ENCODE peak calls at places on chromosomes 16 and 17, in six cellular contexts. F is EH; Y is stimulated activated CD8-positive, alpha-beta memory T cell treated with anti-CD3 and anti-CD28 coated beads, Interleukin-15, amount 100 ng/mL, for 4 hours; M is type B pancreatic cell; J is HCEC 1CT; L is fibroblast of the aortic adventitia. W is an unnamed sample.
A peak's percentile ranks its signal among the peaks of the same experiment; 100 is the strongest.

GRCh38 chr16:56999409-57000270 is 10.3 kb downstream of the NLRC5 start:
- DNase-seq in F (no peak), Y (no peak), M (no peak), J (no peak), L (no peak), W (no peak)

GRCh38 chr17:82661717-82662683 is 13.8 kb upstream of the WDR45B start:
- DNase-seq in F (no peak), Y (no peak), M (no peak), J (no peak), L (no peak), W (no peak)

GRCh38 chr16:19153876-19154275 is 14.2 kb upstream of the SYT17 start:
- DNase-seq in F (peak; percentile 21), Y (no peak), M (no peak), J (no peak), L (peak; percentile 15), W (no peak)

GRCh38 chr17:76548378-76549214 is 8.8 kb downstream of the PRCD start:
- DNase-seq in F (no peak), Y (no peak), M (no peak), J (no peak), L (no peak), W (no peak)

GRCh38 chr16:923184-923583 is 47.6 kb downstream of the LMF1 start:
- DNase-seq in F (no peak), Y (no peak), M (no peak), J (no peak), L (no peak), W (no peak)

GRCh38 chr17:74126179-74126900 is 77.1 kb upstream of the RPL38 start:
- DNase-seq in F (no peak), Y (no peak), M (no peak), J (no peak), L (no peak), W (no peak)

GRCh38 chr17:65797101-65797500 is 235.7 kb upstream of the AXIN2 start:
- DNase-seq in F (no peak), Y (no peak), M (no peak), J (no peak), L (no peak), W (no peak)

GRCh38 chr17:37701424-37702020 is 43.3 kb downstream of the HNF1B start:
- DNase-seq in F (no peak), Y (no peak), M (no peak), J (no peak), L (peak; percentile 24), W (peak; percentile 29)

GRCh38 chr17:37466471-37466870 is 23.2 kb upstream of the DUSP14 start:
- DNase-seq in F (no peak), Y (no peak), M (no peak), J (no peak), L (no peak), W (no peak)

GRCh38 chr16:54577566-54578180 is 291.1 kb upstream of the IRX3 start:
- DNase-seq in F (no peak), Y (no peak), M (no peak), J (no peak), L (no peak), W (no peak)

GRCh38 chr17:82668631-82669099 is 20.4 kb upstream of the WDR45B start:
- DNase-seq in F (peak; percentile 78), Y (no peak), M (no peak), J (no peak), L (peak; percentile 25), W (peak; percentile 68)

GRCh38 chr17:45815752-45816151 is 28.9 kb upstream of the SPPL2C start:
- DNase-seq in F (no peak), Y (no peak), M (no peak), J (no peak), L (no peak), W (no peak)

GRCh38 chr16:64391009-64391663 is 730.7 kb downstream of the CDH11 start:
- DNase-seq in F (peak; percentile 58), Y (no peak), M (no peak), J (peak; percentile 48), L (peak; percentile 61), W (no peak)

GRCh38 chr17:36937001-36937960 is at the start of gene LHX1:
- DNase-seq in F (no peak), Y (no peak), M (no peak), J (no peak), L (no peak), W (no peak)

GRCh38 chr17:31286587-31286986 is 10.5 kb downstream of the OMG start:
- DNase-seq in F (no peak), Y (no peak), M (no peak), J (no peak), L (no peak), W (no peak)

GRCh38 chr16:67936124-67936875 is at the start of gene PSMB10:
- DNase-seq in F (peak; percentile 86), Y (no peak), M (no peak), J (peak; percentile 60), L (peak; percentile 73), W (no peak)

GRCh38 chr17:8965394-8966168 is at the start of gene PIK3R5:
- DNase-seq in F (no peak), Y (peak; percentile 73), M (no peak), J (no peak), L (no peak), W (peak; percentile 93)

GRCh38 chr17:40846515-40847155 is 20.4 kb downstream of the KRT12 start:
- DNase-seq in F (peak; percentile 22), Y (no peak), M (no peak), J (peak; percentile 10), L (no peak), W (no peak)

GRCh38 chr17:82216301-82217119 is 3.9 kb upstream of the CCDC57 start:
- DNase-seq in F (peak; percentile 89), Y (no peak), M (no peak), J (peak; percentile 86), L (peak; percentile 87), W (peak; percentile 96)

GRCh38 chr17:31364012-31364411 is 27.5 kb upstream of the RAB11FIP4 start:
- DNase-seq in F (no peak), Y (no peak), M (no peak), J (no peak), L (no peak), W (no peak)

GRCh38 chr17:66518677-66519076 is 216.3 kb downstream of the PRKCA start:
- DNase-seq in F (no peak), Y (no peak), M (no peak), J (no peak), L (no peak), W (no peak)

GRCh38 chr17:7016406-7016805 is 4.0 kb downstream of the RNASEK start:
- DNase-seq in F (no peak), Y (no peak), M (no peak), J (no peak), L (no peak), W (no peak)

GRCh38 chr17:332558-333322 is 19.9 kb downstream of the RPH3AL start:
- DNase-seq in F (peak; percentile 71), Y (no peak), M (no peak), J (no peak), L (peak; percentile 9), W (peak; percentile 29)

GRCh38 chr17:3788200-3788599 is 12.8 kb downstream of the ITGAE start:
- DNase-seq in F (no peak), Y (no peak), M (no peak), J (peak; percentile 4), L (no peak), W (peak; percentile 73)

GRCh38 chr17:40354191-40355122 is 10.1 kb downstream of the GJD3 start:
- DNase-seq in F (no peak), Y (no peak), M (no peak), J (no peak), L (no peak), W (no peak)

GRCh38 chr17:80868022-80868609 is 123.5 kb upstream of the CHMP6 start:
- DNase-seq in F (no peak), Y (no peak), M (no peak), J (no peak), L (no peak), W (no peak)

W was measured in MV-4-11.